ENCODE peak calls at places on chromosomes 7 and 10, in nine cellular contexts. One of them, this sample, is unnamed.

GRCh38 chr7:51316262-51316665 is 345 bp downstream of the COBL start:
- DNase-seq in OCI-LY7: no peak
- DNase-seq in neural progenitor cell: no peak
- DNase-seq in GM23338: peak; percentile 65
- DNase-seq in H9: peak; percentile 59
- DNase-seq in fibroblast of lung: no peak
- DNase-seq in HCT116: no peak
- DNase-seq in mesenchymal stem cell: no peak
- DNase-seq in K562: no peak
- DNase-seq in this sample: no peak

GRCh38 chr10:60536529-60537114 is 146.9 kb upstream of the ANK3 start:
- DNase-seq in OCI-LY7: no peak
- DNase-seq in neural progenitor cell: no peak
- DNase-seq in GM23338: no peak
- DNase-seq in H9: no peak
- DNase-seq in fibroblast of lung: peak; percentile 51
- DNase-seq in HCT116: peak; percentile 48
- DNase-seq in mesenchymal stem cell: peak; percentile 42
- DNase-seq in K562: no peak
- DNase-seq in this sample: peak; percentile 89

GRCh38 chr7:115477193-115477651 is 553.3 kb downstream of the TFEC start:
- DNase-seq in OCI-LY7: no peak
- DNase-seq in neural progenitor cell: peak; percentile 77
- DNase-seq in GM23338: peak; percentile 70
- DNase-seq in H9: peak; percentile 61
- DNase-seq in fibroblast of lung: peak; percentile 38
- DNase-seq in HCT116: no peak
- DNase-seq in mesenchymal stem cell: peak; percentile 49
- DNase-seq in K562: no peak
- DNase-seq in this sample: peak; percentile 9

GRCh38 chr7:131753620-131754222 is 197.3 kb upstream of the PODXL start:
- DNase-seq in OCI-LY7: peak; percentile 3
- DNase-seq in neural progenitor cell: peak; percentile 67
- DNase-seq in GM23338: peak; percentile 76
- DNase-seq in H9: peak; percentile 70
- DNase-seq in fibroblast of lung: no peak
- DNase-seq in HCT116: peak; percentile 22
- DNase-seq in mesenchymal stem cell: peak; percentile 0
- DNase-seq in K562: peak; percentile 40
- DNase-seq in this sample: no peak

GRCh38 chr7:108280136-108280535 is 150.0 kb upstream of the LAMB4 start:
- DNase-seq in OCI-LY7: no peak
- DNase-seq in neural progenitor cell: no peak
- DNase-seq in GM23338: no peak
- DNase-seq in H9: no peak
- DNase-seq in fibroblast of lung: no peak
- DNase-seq in HCT116: no peak
- DNase-seq in mesenchymal stem cell: no peak
- DNase-seq in K562: no peak
- DNase-seq in this sample: no peak

GRCh38 chr7:117666019-117666418 is 186.2 kb downstream of the CFTR start:
- DNase-seq in OCI-LY7: no peak
- DNase-seq in neural progenitor cell: no peak
- DNase-seq in GM23338: no peak
- DNase-seq in H9: no peak
- DNase-seq in fibroblast of lung: peak; percentile 59
- DNase-seq in HCT116: peak; percentile 31
- DNase-seq in mesenchymal stem cell: peak; percentile 87
- DNase-seq in K562: no peak
- DNase-seq in this sample: peak; percentile 69

GRCh38 chr10:75496191-75496567 is 64.8 kb downstream of the LRMDA start:
- DNase-seq in OCI-LY7: no peak
- DNase-seq in neural progenitor cell: no peak
- DNase-seq in GM23338: no peak
- DNase-seq in H9: no peak
- DNase-seq in fibroblast of lung: no peak
- DNase-seq in HCT116: no peak
- DNase-seq in mesenchymal stem cell: no peak
- DNase-seq in K562: no peak
- DNase-seq in this sample: no peak

GRCh38 chr7:157253850-157254249 is 83.0 kb upstream of the DNAJB6 start:
- DNase-seq in OCI-LY7: no peak
- DNase-seq in neural progenitor cell: no peak
- DNase-seq in GM23338: no peak
- DNase-seq in H9: no peak
- DNase-seq in fibroblast of lung: no peak
- DNase-seq in HCT116: no peak
- DNase-seq in mesenchymal stem cell: no peak
- DNase-seq in K562: no peak
- DNase-seq in this sample: no peak

GRCh38 chr10:24554036-24554435 is 169.7 kb downstream of the ARHGAP21 start:
- DNase-seq in OCI-LY7: no peak
- DNase-seq in neural progenitor cell: no peak
- DNase-seq in GM23338: no peak
- DNase-seq in H9: no peak
- DNase-seq in fibroblast of lung: no peak
- DNase-seq in HCT116: no peak
- DNase-seq in mesenchymal stem cell: no peak
- DNase-seq in K562: no peak
- DNase-seq in this sample: no peak

GRCh38 chr7:27124096-27124978 is 6.2 kb downstream of the HOXA4 start:
- DNase-seq in OCI-LY7: no peak
- DNase-seq in neural progenitor cell: no peak
- DNase-seq in GM23338: no peak
- DNase-seq in H9: no peak
- DNase-seq in fibroblast of lung: peak; percentile 91
- DNase-seq in HCT116: peak; percentile 66
- DNase-seq in mesenchymal stem cell: peak; percentile 76
- DNase-seq in K562: no peak
- DNase-seq in this sample: peak; percentile 96

GRCh38 chr10:194281-194680 is 59.0 kb downstream of the ZMYND11 start:
- DNase-seq in OCI-LY7: no peak
- DNase-seq in neural progenitor cell: no peak
- DNase-seq in GM23338: no peak
- DNase-seq in H9: no peak
- DNase-seq in fibroblast of lung: no peak
- DNase-seq in HCT116: no peak
- DNase-seq in mesenchymal stem cell: no peak
- DNase-seq in K562: no peak
- DNase-seq in this sample: no peak

GRCh38 chr10:118258285-118258684 is 83.8 kb downstream of the FAM204A start:
- DNase-seq in OCI-LY7: no peak
- DNase-seq in neural progenitor cell: peak; percentile 81
- DNase-seq in GM23338: no peak
- DNase-seq in H9: no peak
- DNase-seq in fibroblast of lung: no peak
- DNase-seq in HCT116: no peak
- DNase-seq in mesenchymal stem cell: no peak
- DNase-seq in K562: no peak
- DNase-seq in this sample: no peak

GRCh38 chr7:68203246-68203645 is 1206.6 kb downstream of the TYW1 start:
- DNase-seq in OCI-LY7: no peak
- DNase-seq in neural progenitor cell: peak; percentile 13
- DNase-seq in GM23338: no peak
- DNase-seq in H9: no peak
- DNase-seq in fibroblast of lung: no peak
- DNase-seq in HCT116: no peak
- DNase-seq in mesenchymal stem cell: no peak
- DNase-seq in K562: no peak
- DNase-seq in this sample: no peak

GRCh38 chr10:118911361-118911760 is 118.2 kb upstream of the NANOS1 start:
- DNase-seq in OCI-LY7: no peak
- DNase-seq in neural progenitor cell: no peak
- DNase-seq in GM23338: no peak
- DNase-seq in H9: no peak
- DNase-seq in fibroblast of lung: peak; percentile 2
- DNase-seq in HCT116: peak; percentile 37
- DNase-seq in mesenchymal stem cell: peak; percentile 8
- DNase-seq in K562: no peak
- DNase-seq in this sample: peak; percentile 57

GRCh38 chr10:132592790-132593788 is 55.5 kb downstream of the INPP5A start:
- DNase-seq in OCI-LY7: peak; percentile 40
- DNase-seq in neural progenitor cell: no peak
- DNase-seq in GM23338: no peak
- DNase-seq in H9: no peak
- DNase-seq in fibroblast of lung: no peak
- DNase-seq in HCT116: no peak
- DNase-seq in mesenchymal stem cell: no peak
- DNase-seq in K562: no peak
- DNase-seq in this sample: no peak

GRCh38 chr7:49324707-49325106 is 400.4 kb downstream of the CDC14C start:
- DNase-seq in OCI-LY7: peak; percentile 36
- DNase-seq in neural progenitor cell: peak; percentile 14
- DNase-seq in GM23338: peak; percentile 13
- DNase-seq in H9: no peak
- DNase-seq in fibroblast of lung: no peak
- DNase-seq in HCT116: no peak
- DNase-seq in mesenchymal stem cell: peak; percentile 0
- DNase-seq in K562: no peak
- DNase-seq in this sample: peak; percentile 3

GRCh38 chr7:66921396-66921917 is 432 bp downstream of the TMEM248 start:
- DNase-seq in OCI-LY7: no peak
- DNase-seq in neural progenitor cell: no peak
- DNase-seq in GM23338: peak; percentile 48
- DNase-seq in H9: no peak
- DNase-seq in fibroblast of lung: peak; percentile 51
- DNase-seq in HCT116: no peak
- DNase-seq in mesenchymal stem cell: peak; percentile 56
- DNase-seq in K562: peak; percentile 30
- DNase-seq in this sample: peak; percentile 55

GRCh38 chr7:158280467-158281154 is 307.0 kb downstream of the PTPRN2 start:
- DNase-seq in OCI-LY7: no peak
- DNase-seq in neural progenitor cell: no peak
- DNase-seq in GM23338: no peak
- DNase-seq in H9: peak; percentile 19
- DNase-seq in fibroblast of lung: no peak
- DNase-seq in HCT116: no peak
- DNase-seq in mesenchymal stem cell: no peak
- DNase-seq in K562: no peak
- DNase-seq in this sample: no peak

GRCh38 chr10:100728928-100729876 is 16.2 kb upstream of the PAX2 start:
- DNase-seq in OCI-LY7: peak; percentile 4
- DNase-seq in neural progenitor cell: peak; percentile 86
- DNase-seq in GM23338: peak; percentile 87
- DNase-seq in H9: peak; percentile 85
- DNase-seq in fibroblast of lung: peak; percentile 5
- DNase-seq in HCT116: peak; percentile 87
- DNase-seq in mesenchymal stem cell: peak; percentile 30
- DNase-seq in K562: peak; percentile 45
- DNase-seq in this sample: no peak

DNA sequence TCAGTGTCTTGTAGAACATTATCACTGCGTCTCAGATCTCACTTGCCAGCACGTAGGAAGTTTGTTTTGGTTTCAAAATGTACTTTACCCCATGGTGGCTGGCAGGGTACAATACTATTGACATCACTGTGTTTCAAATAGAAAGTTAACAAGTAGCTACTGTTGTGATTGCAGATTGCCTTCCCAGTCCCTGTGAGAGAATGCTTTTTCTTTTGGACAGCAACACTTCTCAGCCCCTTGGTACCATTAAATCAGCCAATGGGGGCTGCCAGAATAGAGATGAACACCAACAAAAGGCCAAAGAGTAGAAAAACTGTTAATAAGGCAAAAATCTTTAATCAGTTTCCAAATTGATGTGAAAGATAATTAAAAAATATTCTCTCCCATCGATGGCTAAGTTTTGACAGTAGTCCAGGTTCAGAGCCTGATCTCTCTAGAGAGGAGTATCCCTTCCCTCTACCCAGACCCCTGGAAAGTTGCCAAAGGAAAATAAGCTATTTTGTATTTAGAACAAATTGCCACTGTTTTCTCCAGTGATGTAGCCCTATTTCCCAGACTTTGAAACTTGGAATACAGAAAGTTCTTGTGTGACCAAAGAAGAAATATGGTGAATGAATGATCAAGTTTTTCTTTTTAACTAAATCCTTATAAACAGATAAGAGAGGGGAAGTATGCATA is 34.9 kb downstream of the SMNDC1 start:
- DNase-seq in OCI-LY7: no peak
- DNase-seq in neural progenitor cell: no peak
- DNase-seq in GM23338: no peak
- DNase-seq in H9: no peak
- DNase-seq in fibroblast of lung: peak; percentile 53
- DNase-seq in HCT116: no peak
- DNase-seq in mesenchymal stem cell: no peak
- DNase-seq in K562: no peak
- DNase-seq in this sample: peak; percentile 18
- H3K4me2 ChIP-seq in OCI-LY7: peak overlapping the region; percentile 52
- H3K4me2 ChIP-seq in neural progenitor cell: no peak overlapping the region
- H3K4me2 ChIP-seq in GM23338: no peak overlapping the region
- H3K4me2 ChIP-seq in H9: no peak overlapping the region
- H3K4me2 ChIP-seq in fibroblast of lung: peak overlapping the region; percentile 84
- H3K4me2 ChIP-seq in HCT116: no peak overlapping the region
- H3K4me2 ChIP-seq in mesenchymal stem cell: no peak overlapping the region
- H3K4me2 ChIP-seq in K562: no peak overlapping the region
- H3K4me2 ChIP-seq in this sample: peak overlapping the region; percentile 30

DNA sequence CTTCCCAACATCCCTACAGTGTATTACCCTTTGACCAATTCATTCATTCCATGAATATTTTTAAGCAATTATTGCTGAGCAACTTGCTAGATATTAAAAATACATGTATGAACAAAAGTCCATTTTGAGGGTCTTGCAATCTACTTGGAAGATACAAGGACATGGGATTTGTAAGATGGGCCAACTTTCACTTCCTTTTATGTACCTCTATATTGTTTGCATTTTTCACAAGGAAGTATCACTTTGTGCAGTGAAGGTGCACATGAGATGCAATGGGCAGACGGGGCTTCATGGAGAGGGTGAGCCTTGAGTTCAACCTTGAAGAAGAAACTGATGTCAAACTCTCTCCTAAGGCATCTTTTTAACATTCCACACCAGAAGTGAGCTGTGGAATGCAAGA is 341.6 kb downstream of the ELMO1 start:
- DNase-seq in OCI-LY7: no peak
- DNase-seq in neural progenitor cell: no peak
- DNase-seq in GM23338: no peak
- DNase-seq in H9: no peak
- DNase-seq in fibroblast of lung: no peak
- DNase-seq in HCT116: no peak
- DNase-seq in mesenchymal stem cell: no peak
- DNase-seq in K562: no peak
- DNase-seq in this sample: no peak
- H3K4me2 ChIP-seq in OCI-LY7: no peak overlapping the region
- H3K4me2 ChIP-seq in neural progenitor cell: no peak overlapping the region
- H3K4me2 ChIP-seq in GM23338: no peak overlapping the region
- H3K4me2 ChIP-seq in H9: no peak overlapping the region
- H3K4me2 ChIP-seq in fibroblast of lung: no peak overlapping the region
- H3K4me2 ChIP-seq in HCT116: no peak overlapping the region
- H3K4me2 ChIP-seq in mesenchymal stem cell: no peak overlapping the region
- H3K4me2 ChIP-seq in K562: no peak overlapping the region
- H3K4me2 ChIP-seq in this sample: no peak overlapping the region

GRCh38 chr7:20576166-20576660 is 39.3 kb upstream of the ABCB5 start:
- DNase-seq in OCI-LY7: no peak
- DNase-seq in neural progenitor cell: no peak
- DNase-seq in GM23338: no peak
- DNase-seq in H9: no peak
- DNase-seq in fibroblast of lung: no peak
- DNase-seq in HCT116: no peak
- DNase-seq in mesenchymal stem cell: no peak
- DNase-seq in K562: no peak
- DNase-seq in this sample: no peak
- H3K4me2 ChIP-seq in OCI-LY7: no peak overlapping the region
- H3K4me2 ChIP-seq in neural progenitor cell: no peak overlapping the region
- H3K4me2 ChIP-seq in GM23338: no peak overlapping the region
- H3K4me2 ChIP-seq in H9: no peak overlapping the region
- H3K4me2 ChIP-seq in fibroblast of lung: no peak overlapping the region
- H3K4me2 ChIP-seq in HCT116: no peak overlapping the region
- H3K4me2 ChIP-seq in mesenchymal stem cell: no peak overlapping the region
- H3K4me2 ChIP-seq in K562: no peak overlapping the region
- H3K4me2 ChIP-seq in this sample: no peak overlapping the region

GRCh38 chr10:89416465-89416864 is 2.1 kb downstream of the IFIT5 start:
- DNase-seq in OCI-LY7: no peak
- DNase-seq in neural progenitor cell: no peak
- DNase-seq in GM23338: no peak
- DNase-seq in H9: no peak
- DNase-seq in fibroblast of lung: no peak
- DNase-seq in HCT116: no peak
- DNase-seq in mesenchymal stem cell: no peak
- DNase-seq in K562: no peak
- DNase-seq in this sample: no peak
- H3K4me2 ChIP-seq in OCI-LY7: no peak overlapping the region
- H3K4me2 ChIP-seq in neural progenitor cell: no peak overlapping the region
- H3K4me2 ChIP-seq in GM23338: no peak overlapping the region
- H3K4me2 ChIP-seq in H9: no peak overlapping the region
- H3K4me2 ChIP-seq in fibroblast of lung: peak overlapping the region; percentile 40
- H3K4me2 ChIP-seq in HCT116: peak overlapping the region; percentile 90
- H3K4me2 ChIP-seq in mesenchymal stem cell: no peak overlapping the region
- H3K4me2 ChIP-seq in K562: no peak overlapping the region
- H3K4me2 ChIP-seq in this sample: no peak overlapping the region

This sample was measured in astrocyte.